ENCODE peak calls at places on chromosomes 13 and 19, in ten cellular contexts. H is heart left ventricle; K is CD8-positive, alpha-beta T cell; M is ascending aorta; Y is esophagus squamous epithelium; R is HepG2; U is aorta; W is tibial nerve; L is body of pancreas; G is mucosa of descending colon. I is an unnamed sample. For H3K4me1 and H3K36me3, the result is how much of the 10 kb centered on the place peaks cover.

GRCh38 chr19:4077800-4078683 is 11.3 kb upstream of the ZBTB7A start:
- DNase-seq in Y (no peak), W (peak), R (no peak), K (peak), L (peak), M (no peak), G (peak), H (peak), U (peak), I (peak)

GRCh38 chr13:96020941-96021340 is 32.3 kb downstream of the UGGT2 start:
- DNase-seq in Y (no peak), L (peak), K (no peak), U (no peak), W (no peak), R (peak), G (peak), H (no peak), M (no peak), I (no peak)

GRCh38 chr13:44252938-44253337 is 120.7 kb upstream of the SERP2 start:
- DNase-seq in H (no peak), W (no peak), M (no peak), U (no peak), R (no peak), L (no peak), G (no peak), Y (no peak), K (no peak), I (no peak)

GRCh38 chr19:38321646-38322323 is 2.1 kb downstream of the KCNK6 start:
- DNase-seq in M (no peak), U (peak), K (no peak), R (no peak), G (no peak), H (peak), W (no peak), L (peak), Y (no peak), I (peak)

GRCh38 chr13:102900193-102900608 is 54.4 kb downstream of the ERCC5 start:
- DNase-seq in G (peak), K (no peak), M (no peak), Y (no peak), U (no peak), H (no peak), W (no peak), L (no peak), R (peak), I (no peak)

GRCh38 chr19:48318286-48318987 is 6.9 kb upstream of the EMP3 start:
- DNase-seq in U (no peak), M (no peak), K (no peak), R (no peak), W (no peak), G (no peak), Y (no peak), H (no peak), L (no peak), I (no peak)

GRCh38 chr19:35620001-35620400 is 7.5 kb downstream of the HAUS5 start:
- DNase-seq in U (no peak), L (no peak), W (no peak), Y (no peak), H (no peak), M (no peak), K (no peak), G (no peak), R (no peak), I (no peak)

GRCh38 chr19:5907216-5907615 is 2.5 kb downstream of the VMAC start:
- DNase-seq in M (no peak), U (no peak), W (no peak), R (no peak), L (no peak), H (no peak), G (no peak), K (no peak), Y (no peak), I (no peak)

GRCh38 chr13:51823351-51823750 is 19.4 kb upstream of the DHRS12 start:
- DNase-seq in M (no peak), K (no peak), U (no peak), H (no peak), L (no peak), W (no peak), G (no peak), Y (no peak), R (no peak), I (no peak)

GRCh38 chr13:110774490-110774889 is 61.0 kb downstream of the ING1 start:
- DNase-seq in R (no peak), G (no peak), Y (no peak), W (no peak), L (no peak), H (no peak), U (no peak), M (no peak), K (no peak), I (no peak)

GRCh38 chr13:33678906-33679657 is 138.9 kb upstream of the RFC3 start:
- DNase-seq in U (peak), R (peak), H (peak), Y (no peak), L (peak), G (peak), K (peak), W (peak), M (peak), I (peak)

GRCh38 chr19:55959996-55960675 is 12.5 kb downstream of the NLRP8 start:
- DNase-seq in U (no peak), M (no peak), Y (no peak), R (no peak), K (no peak), H (no peak), W (no peak), L (no peak), G (no peak), I (no peak)

GRCh38 chr19:18425515-18426415 is 6.6 kb downstream of the SSBP4 start:
- DNase-seq in M (no peak), U (peak), W (no peak), K (no peak), L (no peak), Y (no peak), R (no peak), G (peak), H (peak), I (peak)

GRCh38 chr19:6654347-6655310 is 15.3 kb downstream of the TNFSF14 start:
- DNase-seq in G (no peak), L (no peak), U (no peak), Y (no peak), W (no peak), H (no peak), R (no peak), M (no peak), K (peak), I (no peak)

GRCh38 chr13:101986316-101986715 is 415.5 kb downstream of the FGF14 start:
- DNase-seq in M (no peak), W (no peak), U (no peak), L (no peak), R (no peak), G (no peak), H (no peak), Y (no peak), K (no peak), I (no peak)

GRCh38 chr13:95862401-95862800 is 185.5 kb downstream of the DNAJC3 start:
- DNase-seq in Y (no peak), M (no peak), H (no peak), R (no peak), U (no peak), G (no peak), W (no peak), K (no peak), L (no peak), I (no peak)

DNA sequence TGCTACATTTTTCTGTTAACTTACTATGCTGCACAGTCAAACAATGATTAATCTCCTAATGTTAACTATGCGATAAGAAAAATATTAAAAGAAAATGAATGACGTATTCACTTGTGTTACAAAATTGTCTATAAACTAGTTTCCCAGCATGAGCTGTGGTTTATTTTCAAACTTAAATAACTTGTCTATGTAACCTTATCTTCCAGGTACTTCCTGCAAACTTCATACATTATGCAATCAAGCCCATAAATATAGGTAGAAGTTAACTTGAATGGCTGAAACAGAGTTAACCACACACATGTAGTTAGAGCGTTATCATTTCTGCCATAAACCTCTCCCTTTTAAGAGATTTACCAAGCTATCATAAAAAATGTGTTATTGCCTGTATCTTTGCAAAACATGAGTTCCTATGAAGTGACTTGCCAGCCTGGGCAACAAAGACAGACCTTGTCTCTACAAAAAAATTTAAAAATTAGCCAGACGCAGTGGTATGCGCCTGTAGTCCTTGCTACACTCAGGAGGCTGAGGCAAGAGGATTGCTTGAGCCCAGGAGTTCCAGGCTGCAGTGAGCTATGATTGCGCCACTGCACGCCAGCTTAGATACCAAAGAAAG is 17.7 kb upstream of the KLF5 start:
- DNase-seq in R (peak), M (no peak), U (no peak), H (no peak), Y (no peak), W (no peak), G (peak), L (no peak), K (no peak), I (no peak)
- H3K4me1 ChIP-seq in R (under half), M (under half), U (under half), H (under half), Y (under half), W (under half), G (under half), L (under half), K (under half), I (under half)

DNA sequence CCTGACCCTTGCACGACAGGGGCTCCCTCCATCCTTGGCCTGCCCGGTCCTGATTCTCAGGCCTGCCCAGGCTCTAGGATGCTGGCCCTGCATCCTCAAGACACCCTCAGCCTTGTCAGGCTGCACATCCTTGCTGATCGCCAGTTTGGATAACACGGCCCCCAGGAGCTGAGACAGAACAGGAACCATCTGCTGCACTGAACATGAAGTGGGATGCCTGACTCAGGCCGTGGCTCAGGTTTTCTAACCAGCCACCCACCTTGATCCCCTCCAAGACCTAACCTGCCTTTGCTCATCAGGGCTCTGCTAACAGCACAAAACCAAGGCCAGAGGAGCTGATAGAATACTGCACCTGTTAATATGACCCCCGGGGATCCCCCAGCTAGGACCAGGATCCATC is 56.0 kb downstream of the EPS15L1 start:
- DNase-seq in L (no peak), R (no peak), W (no peak), H (peak), U (no peak), G (no peak), M (no peak), K (no peak), Y (no peak), I (no peak)
- H3K36me3 ChIP-seq in L (under half), R (under half), W (half or more), H (half or more), U (under half), G (under half), M (half or more), K (under half), Y (under half), I (half or more)

DNA sequence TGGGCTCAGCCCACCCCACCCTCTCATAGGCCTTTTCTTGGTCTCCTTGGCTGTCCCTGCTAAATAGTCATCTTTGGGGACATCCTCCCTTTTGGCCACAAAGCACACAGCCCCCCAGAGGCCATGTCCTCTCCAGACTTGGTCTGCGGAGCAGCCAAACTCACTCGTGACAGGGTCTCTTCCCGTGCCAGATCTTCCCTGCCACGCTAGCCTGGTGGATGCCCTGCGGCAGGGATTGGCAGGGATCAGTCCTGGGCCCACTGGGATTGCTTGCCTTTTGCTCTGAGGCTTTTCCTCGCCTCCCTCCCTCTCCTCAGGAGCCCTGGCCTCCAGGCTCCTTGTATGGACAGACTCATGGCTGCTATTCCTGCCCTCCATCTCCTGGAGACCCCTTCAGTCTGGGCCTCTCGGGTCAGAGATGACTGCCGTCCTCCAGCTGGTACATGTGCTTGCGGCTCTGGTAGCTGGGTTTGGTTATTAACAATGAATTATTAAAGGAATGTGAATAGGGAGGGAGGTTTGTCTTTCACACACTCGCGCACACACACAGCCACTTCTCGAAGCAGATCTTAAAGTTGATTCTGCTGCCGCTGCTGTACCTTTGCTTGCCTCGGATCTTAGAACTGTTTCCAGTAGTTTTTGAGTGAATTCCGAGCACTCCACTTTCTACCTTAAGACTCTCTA is 45.1 kb downstream of the NFIX start:
- DNase-seq in R (no peak), G (no peak), U (no peak), M (no peak), L (no peak), K (no peak), W (no peak), H (no peak), Y (no peak), I (no peak)
- H3K4me1 ChIP-seq in R (under half), G (under half), U (under half), M (under half), L (half or more), K (under half), W (half or more), H (half or more), Y (half or more), I (half or more)

GRCh38 chr13:58573742-58574141 is 942.2 kb downstream of the PCDH17 start:
- DNase-seq in H (no peak), R (no peak), K (no peak), W (no peak), M (no peak), G (no peak), U (no peak), L (no peak), Y (no peak), I (no peak)

GRCh38 chr13:58574791-58575190 is 943.2 kb downstream of the PCDH17 start:
- DNase-seq in W (no peak), L (no peak), H (no peak), K (no peak), M (no peak), R (no peak), Y (no peak), U (no peak), G (no peak), I (no peak)
- H3K36me3 ChIP-seq in W (under half), L (under half), H (under half), K (under half), M (under half), R (under half), Y (under half), U (under half), G (under half), I (under half)

GRCh38 chr19:2782357-2782935 is 627 bp downstream of the SGTA start:
- DNase-seq in K (no peak), U (no peak), M (no peak), R (no peak), W (no peak), L (no peak), G (peak), Y (no peak), H (no peak), I (no peak)

GRCh38 chr19:2783781-2784145 is 690 bp upstream of the SGTA start:
- DNase-seq in M (no peak), K (no peak), R (no peak), U (no peak), W (no peak), L (no peak), Y (no peak), G (no peak), H (no peak), I (no peak)

GRCh38 chr19:2780284-2780683 is 2.8 kb downstream of the SGTA start:
- DNase-seq in G (no peak), M (no peak), L (no peak), W (no peak), H (no peak), Y (no peak), U (no peak), R (no peak), K (no peak), I (no peak)

GRCh38 chr19:2785244-2786000 is at the start of gene THOP1:
- DNase-seq in G (peak), M (peak), U (peak), H (peak), L (peak), K (peak), R (peak), W (peak), Y (peak), I (peak)

GRCh38 chr19:2782936-2783780 is at the start of gene SGTA:
- DNase-seq in R (peak), L (peak), Y (peak), H (peak), U (peak), G (peak), W (peak), M (peak), K (peak), I (peak)
- H3K4me1 ChIP-seq in R (half or more), L (under half), Y (under half), H (under half), U (under half), G (under half), W (under half), M (under half), K (under half), I (half or more)

GRCh38 chr13:98428256-98428966 is 148.5 kb downstream of the STK24 start:
- DNase-seq in U (no peak), K (no peak), G (no peak), W (no peak), M (no peak), R (no peak), Y (no peak), L (no peak), H (no peak), I (no peak)
- H3K36me3 ChIP-seq in U (under half), K (under half), G (under half), W (half or more), M (under half), R (under half), Y (under half), L (under half), H (under half), I (under half)

GRCh38 chr19:2186071-2186846 is 22.5 kb downstream of the DOT1L start:
- DNase-seq in U (peak), M (peak), W (peak), R (no peak), L (peak), H (peak), K (no peak), G (peak), Y (no peak), I (peak)

GRCh38 chr19:2187164-2187563 is 23.4 kb downstream of the DOT1L start:
- DNase-seq in R (no peak), W (no peak), M (no peak), U (no peak), L (no peak), K (no peak), H (no peak), Y (no peak), G (no peak), I (no peak)

GRCh38 chr19:2184422-2185012 is 20.8 kb downstream of the DOT1L start:
- DNase-seq in R (no peak), W (no peak), U (no peak), K (no peak), Y (no peak), G (no peak), L (no peak), M (no peak), H (no peak), I (no peak)

GRCh38 chr19:2188708-2189385 is 25.1 kb downstream of the DOT1L start:
- DNase-seq in H (no peak), L (no peak), G (no peak), U (no peak), R (no peak), M (no peak), K (no peak), Y (no peak), W (no peak), I (no peak)

GRCh38 chr19:2185734-2186070 is 22.0 kb downstream of the DOT1L start:
- DNase-seq in L (no peak), K (no peak), H (no peak), U (no peak), Y (no peak), W (no peak), R (no peak), M (no peak), G (no peak), I (no peak)
- H3K4me1 ChIP-seq in L (under half), K (under half), H (under half), U (under half), Y (under half), W (under half), R (under half), M (under half), G (under half), I (half or more)

GRCh38 chr19:19465436-19466070 is 49.8 kb downstream of the TSSK6 start:
- DNase-seq in M (no peak), W (no peak), H (no peak), K (no peak), U (no peak), L (peak), Y (no peak), G (no peak), R (no peak), I (no peak)

GRCh38 chr19:19470579-19470978 is 44.8 kb downstream of the TSSK6 start:
- DNase-seq in U (no peak), K (no peak), G (no peak), W (no peak), L (no peak), Y (no peak), R (no peak), H (no peak), M (no peak), I (no peak)

GRCh38 chr19:19471682-19472081 is 43.7 kb downstream of the TSSK6 start:
- DNase-seq in L (no peak), H (no peak), G (no peak), U (no peak), Y (no peak), K (no peak), W (no peak), M (no peak), R (no peak), I (no peak)

GRCh38 chr19:19466201-19466600 is 49.1 kb downstream of the TSSK6 start:
- DNase-seq in M (no peak), W (no peak), Y (no peak), R (no peak), H (peak), K (no peak), U (no peak), G (no peak), L (no peak), I (no peak)

GRCh38 chr19:19468424-19469050 is 46.8 kb downstream of the TSSK6 start:
- DNase-seq in H (no peak), L (no peak), W (no peak), U (no peak), K (no peak), Y (no peak), R (no peak), G (no peak), M (no peak), I (no peak)
- H3K36me3 ChIP-seq in H (under half), L (under half), W (under half), U (under half), K (under half), Y (under half), R (under half), G (under half), M (under half), I (under half)